ENCODE peak calls at places on chromosomes 7 and 10, in five cellular contexts. P is stimulated activated CD8-positive, alpha-beta memory T cell treated with anti-CD3 and anti-CD28 coated beads, Interleukin-15, amount 100 ng/mL, for 24 hours; L is NCI-H774; S is left ventricle myocardium inferior; J is nucleus accumbens. Q is an unnamed sample.

GRCh38 chr7:136857573-136857972 is 10.9 kb upstream of the CHRM2 start:
- DNase-seq in P (no peak), L (no peak), S (no peak), J (no peak), Q (no peak)

GRCh38 chr10:71718165-71718678 is 1.4 kb downstream of the C10orf105 start:
- DNase-seq in P (no peak), L (no peak), S (no peak), J (no peak), Q (no peak)

GRCh38 chr10:127896590-127896989 is 3.8 kb upstream of the CLRN3 start:
- DNase-seq in P (no peak), L (no peak), S (no peak), J (no peak), Q (no peak)

GRCh38 chr7:40673285-40673684 is 538.5 kb downstream of the SUGCT start:
- DNase-seq in P (no peak), L (no peak), S (no peak), J (no peak), Q (no peak)

GRCh38 chr7:55130554-55131198 is 111.9 kb downstream of the EGFR start:
- DNase-seq in P (no peak), L (no peak), S (peak; percentile 55), J (no peak), Q (no peak)

GRCh38 chr10:31618541-31619291 is 299.7 kb downstream of the ZEB1 start:
- DNase-seq in P (no peak), L (no peak), S (peak; percentile 68), J (no peak), Q (no peak)

GRCh38 chr7:83574616-83575015 is 74.3 kb downstream of the SEMA3E start:
- DNase-seq in P (no peak), L (no peak), S (no peak), J (no peak), Q (no peak)

GRCh38 chr7:33099154-33099940 is 9.9 kb downstream of the RP9 start:
- DNase-seq in P (no peak), L (no peak), S (no peak), J (no peak), Q (no peak)

GRCh38 chr10:385571-386300 is 250.5 kb downstream of the ZMYND11 start:
- DNase-seq in P (no peak), L (no peak), S (no peak), J (no peak), Q (no peak)

GRCh38 chr10:117454502-117454901 is 79.3 kb upstream of the PDZD8 start:
- DNase-seq in P (no peak), L (no peak), S (no peak), J (no peak), Q (no peak)

GRCh38 chr10:17229967-17230682 is 2.1 kb downstream of the VIM start:
- DNase-seq in P (peak; percentile 71), L (peak; percentile 47), S (peak; percentile 82), J (no peak), Q (no peak)

GRCh38 chr10:99906470-99906869 is 103.3 kb downstream of the DNMBP start:
- DNase-seq in P (no peak), L (no peak), S (no peak), J (no peak), Q (no peak)

GRCh38 chr10:22631646-22632278 is 82.6 kb downstream of the PIP4K2A start:
- DNase-seq in P (no peak), L (no peak), S (no peak), J (no peak), Q (peak; percentile 18)

GRCh38 chr7:127870231-127870907 is 160.9 kb downstream of the LRRC4 start:
- DNase-seq in P (no peak), L (no peak), S (no peak), J (no peak), Q (no peak)

GRCh38 chr7:98294798-98295382 is 13.4 kb downstream of the BRI3 start:
- DNase-seq in P (no peak), L (peak; percentile 65), S (no peak), J (no peak), Q (peak; percentile 63)

GRCh38 chr7:77823787-77824186 is 25.2 kb downstream of the PHTF2 start:
- DNase-seq in P (no peak), L (no peak), S (no peak), J (no peak), Q (no peak)

Q was measured in hypothalamus.